ENCODE peak calls at places on chromosomes 6 and 20, in five cellular contexts. G is heart left ventricle, W is RWPE1, R is left ventricle myocardium inferior, U is HL-60. X is an unnamed sample.
A peak's percentile ranks its signal among the peaks of the same experiment; 100 is the strongest.

GRCh38 chr20:34971038-34971872 is 15.6 kb downstream of the MYH7B start:
- DNase-seq in G (no peak), W (no peak), R (no peak), U (no peak), X (no peak)

GRCh38 chr6:18183736-18184135 is 28.5 kb downstream of the KDM1B start:
- DNase-seq in G (no peak), W (no peak), R (no peak), U (no peak), X (no peak)

GRCh38 chr6:44712353-44713147 is 325.0 kb downstream of the CDC5L start:
- DNase-seq in G (no peak), W (no peak), R (no peak), U (no peak), X (no peak)

GRCh38 chr6:97462031-97462430 is 179.0 kb upstream of the MMS22L start:
- DNase-seq in G (no peak), W (no peak), R (no peak), U (no peak), X (no peak)

GRCh38 chr20:10668677-10669368 is 5.0 kb downstream of the JAG1 start:
- DNase-seq in G (no peak), W (no peak), R (no peak), U (no peak), X (no peak)

GRCh38 chr20:46171909-46172308 is 53.8 kb downstream of the CD40 start:
- DNase-seq in G (no peak), W (no peak), R (no peak), U (no peak), X (no peak)

GRCh38 chr20:4451487-4451886 is 270.2 kb upstream of the PRND start:
- DNase-seq in G (no peak), W (peak; percentile 67), R (no peak), U (no peak), X (no peak)

GRCh38 chr6:81997091-81997926 is 244.8 kb upstream of the TENT5A start:
- DNase-seq in G (no peak), W (peak; percentile 60), R (no peak), U (no peak), X (no peak)

GRCh38 chr6:166997768-166998255 is 1.4 kb upstream of the CEP43 start:
- DNase-seq in G (peak; percentile 41), W (peak; percentile 65), R (peak; percentile 47), U (peak; percentile 65), X (no peak)

GRCh38 chr6:138815797-138816528 is 20.1 kb downstream of the ECT2L start:
- DNase-seq in G (no peak), W (peak; percentile 52), R (no peak), U (no peak), X (no peak)

GRCh38 chr20:56451056-56451765 is 17.2 kb upstream of the RTF2 start:
- DNase-seq in G (no peak), W (no peak), R (no peak), U (no peak), X (no peak)

GRCh38 chr6:14426281-14426680 is 308.7 kb downstream of the CD83 start:
- DNase-seq in G (no peak), W (no peak), R (no peak), U (no peak), X (no peak)

GRCh38 chr20:16713056-16713455 is 16.8 kb upstream of the SNRPB2 start:
- DNase-seq in G (no peak), W (no peak), R (no peak), U (no peak), X (no peak)

GRCh38 chr6:166830185-166830890 is 126.0 kb downstream of the RNASET2 start:
- DNase-seq in G (no peak), W (no peak), R (no peak), U (peak; percentile 47), X (no peak)

GRCh38 chr20:35564905-35565304 is 23.0 kb downstream of the ERGIC3 start:
- DNase-seq in G (no peak), W (no peak), R (no peak), U (no peak), X (no peak)

DNA sequence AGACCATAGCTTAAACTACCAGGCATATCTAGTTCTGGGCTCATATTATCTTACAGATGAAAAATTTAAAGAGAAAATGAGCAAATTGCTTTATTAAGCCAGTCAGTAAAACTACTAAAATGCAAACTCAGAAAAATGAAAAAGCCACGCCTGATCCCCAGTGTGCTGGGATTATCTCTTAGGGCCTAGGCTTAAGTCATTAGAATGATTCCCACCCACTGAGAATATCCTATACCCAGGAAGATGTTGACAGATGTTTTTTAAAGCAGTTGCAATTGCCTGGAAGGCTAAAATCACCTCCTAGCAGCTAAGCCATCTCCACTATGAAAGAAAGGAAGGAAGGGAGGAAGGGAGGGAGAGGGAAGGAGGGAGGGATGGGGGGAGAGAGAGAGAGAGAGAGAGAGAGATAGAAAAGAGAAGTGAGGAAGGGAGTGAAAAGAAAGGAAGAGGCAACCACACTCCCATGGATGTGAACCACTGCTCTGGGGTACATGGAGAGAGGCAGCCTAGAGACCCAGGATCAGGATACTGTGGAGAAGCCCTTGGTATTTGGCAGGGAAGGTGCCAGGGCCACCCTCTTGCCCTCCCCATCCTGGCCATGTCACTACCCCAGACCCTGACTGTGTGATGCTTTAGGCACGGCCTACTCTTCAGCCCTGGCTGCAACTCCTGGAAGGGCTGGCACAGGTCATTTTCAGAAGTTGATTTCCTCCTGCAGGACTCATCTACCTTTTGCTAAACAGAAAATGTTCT is 21.9 kb downstream of the NEDD9 start:
- DNase-seq in G (no peak), W (no peak), R (no peak), U (no peak), X (no peak)
- H3K27ac ChIP-seq in G (no peak overlapping the region), W (no peak overlapping the region), R (peak overlapping the region; percentile 87), U (no peak overlapping the region), X (peak overlapping the region; percentile 30)

GRCh38 chr6:105302617-105303128 is 100.2 kb downstream of the PREP start:
- DNase-seq in G (no peak), W (no peak), R (no peak), U (no peak), X (peak; percentile 27)
- TF ChIP-seq CTCF in G (no peak), W (no peak), R (no peak), U (no peak), X (no peak)

GRCh38 chr6:2632368-2632767 is 118.4 kb downstream of the MYLK4 start:
- DNase-seq in G (peak; percentile 46), W (no peak), R (peak; percentile 33), U (no peak), X (peak; percentile 44)
- H3K27ac ChIP-seq in G (no peak overlapping the region), W (peak overlapping the region; percentile 29), R (peak overlapping the region; percentile 79), U (no peak overlapping the region), X (no peak overlapping the region)

GRCh38 chr20:25985597-25985996 is 288.9 kb upstream of the ZNF337 start:
- DNase-seq in G (no peak), W (no peak), R (no peak), U (no peak), X (no peak)

GRCh38 chr20:25984933-25985332 is 288.3 kb upstream of the ZNF337 start:
- DNase-seq in G (peak; percentile 70), W (peak; percentile 1), R (peak; percentile 58), U (no peak), X (no peak)

GRCh38 chr20:25989196-25989595 is 292.5 kb upstream of the ZNF337 start:
- DNase-seq in G (no peak), W (no peak), R (no peak), U (no peak), X (no peak)

GRCh38 chr20:25991051-25991755 is 294.6 kb upstream of the ZNF337 start:
- DNase-seq in G (no peak), W (no peak), R (no peak), U (no peak), X (no peak)

GRCh38 chr20:25987073-25987927 is 290.6 kb upstream of the ZNF337 start:
- DNase-seq in G (peak; percentile 43), W (no peak), R (peak; percentile 34), U (no peak), X (no peak)
- TF ChIP-seq CTCF in G (no peak), W (no peak), R (peak; percentile 57), U (no peak), X (no peak)